ENCODE peak calls at places on chromosome X, in five cellular contexts. G is suprapubic skin, U is fibroblast of villous mesenchyme, P is dorsolateral prefrontal cortex, R is endothelial cell. S is an unnamed sample.

GRCh38 chrX:22760513-22761057 is 239.2 kb upstream of the DDX53 start:
- DNase-seq in G (no peak), U (no peak), P (no peak), R (no peak), S (no peak)

GRCh38 chrX:13647709-13648212 is 5.2 kb upstream of the TCEANC start:
- DNase-seq in G (peak), U (peak), P (no peak), R (no peak), S (no peak)

GRCh38 chrX:66635360-66635759 is 3.5 kb downstream of the EDA2R start:
- DNase-seq in G (no peak), U (peak), P (no peak), R (no peak), S (no peak)

GRCh38 chrX:17206584-17206983 is 168.4 kb upstream of the NHS start:
- DNase-seq in G (no peak), U (no peak), P (no peak), R (no peak), S (no peak)

GRCh38 chrX:112840382-112841113 is at the start of gene AMOT:
- DNase-seq in G (peak), U (peak), P (peak), R (peak), S (peak)

GRCh38 chrX:100673397-100673953 is 29.5 kb downstream of the SRPX2 start:
- DNase-seq in G (no peak), U (peak), P (no peak), R (no peak), S (no peak)

GRCh38 chrX:113305496-113305895 is 464.9 kb upstream of the AMOT start:
- DNase-seq in G (no peak), U (peak), P (no peak), R (no peak), S (no peak)

GRCh38 chrX:69109706-69110635 is 55.3 kb downstream of the PJA1 start:
- DNase-seq in G (no peak), U (peak), P (no peak), R (no peak), S (no peak)

GRCh38 chrX:86910027-86910426 is 607.6 kb upstream of the KLHL4 start:
- DNase-seq in G (no peak), U (no peak), P (no peak), R (no peak), S (no peak)

GRCh38 chrX:15472523-15472922 is 20.6 kb downstream of the PIR start:
- DNase-seq in G (no peak), U (no peak), P (no peak), R (no peak), S (no peak)

GRCh38 chrX:155048997-155049619 is 21.8 kb downstream of the CMC4 start:
- DNase-seq in G (no peak), U (peak), P (no peak), R (peak), S (peak)

GRCh38 chrX:100648601-100649417 is 4.8 kb downstream of the SRPX2 start:
- DNase-seq in G (no peak), U (peak), P (no peak), R (no peak), S (no peak)

GRCh38 chrX:43756076-43756475 is 100.0 kb downstream of the MAOA start:
- DNase-seq in G (no peak), U (no peak), P (no peak), R (no peak), S (no peak)

GRCh38 chrX:56793112-56793430 is 64.0 kb downstream of the NBDY start:
- DNase-seq in G (no peak), U (no peak), P (no peak), R (no peak), S (no peak)

GRCh38 chrX:145817299-145817665 is 347 bp upstream of the SLITRK2 start:
- DNase-seq in G (no peak), U (no peak), P (no peak), R (no peak), S (no peak)

GRCh38 chrX:7074135-7074907 is 73.2 kb upstream of the STS start:
- DNase-seq in G (no peak), U (peak), P (no peak), R (no peak), S (no peak)

GRCh38 chrX:11430266-11430665 is 137.1 kb downstream of the AMELX start:
- DNase-seq in G (no peak), U (no peak), P (no peak), R (no peak), S (no peak)

GRCh38 chrX:115589419-115589818 is 28.4 kb downstream of the PLS3 start:
- DNase-seq in G (no peak), U (no peak), P (no peak), R (no peak), S (no peak)

GRCh38 chrX:23515028-23515427 is 152.3 kb upstream of the PRDX4 start:
- DNase-seq in G (no peak), U (no peak), P (no peak), R (no peak), S (no peak)

GRCh38 chrX:24927372-24927771 is 88.4 kb downstream of the ARX start:
- DNase-seq in G (no peak), U (no peak), P (no peak), R (no peak), S (no peak)

GRCh38 chrX:53481093-53481492 is 46.9 kb upstream of the HSD17B10 start:
- DNase-seq in G (no peak), U (no peak), P (no peak), R (peak), S (no peak)
- TF ChIP-seq CTCF in G (no peak), U (peak), P (no peak), R (no peak), S (peak)

GRCh38 chrX:47093248-47093647 is 15.0 kb downstream of the RGN start:
- DNase-seq in G (no peak), U (peak), P (no peak), R (no peak), S (no peak)
- TF ChIP-seq CTCF in G (no peak), U (peak), P (peak), R (peak), S (peak)

DNA sequence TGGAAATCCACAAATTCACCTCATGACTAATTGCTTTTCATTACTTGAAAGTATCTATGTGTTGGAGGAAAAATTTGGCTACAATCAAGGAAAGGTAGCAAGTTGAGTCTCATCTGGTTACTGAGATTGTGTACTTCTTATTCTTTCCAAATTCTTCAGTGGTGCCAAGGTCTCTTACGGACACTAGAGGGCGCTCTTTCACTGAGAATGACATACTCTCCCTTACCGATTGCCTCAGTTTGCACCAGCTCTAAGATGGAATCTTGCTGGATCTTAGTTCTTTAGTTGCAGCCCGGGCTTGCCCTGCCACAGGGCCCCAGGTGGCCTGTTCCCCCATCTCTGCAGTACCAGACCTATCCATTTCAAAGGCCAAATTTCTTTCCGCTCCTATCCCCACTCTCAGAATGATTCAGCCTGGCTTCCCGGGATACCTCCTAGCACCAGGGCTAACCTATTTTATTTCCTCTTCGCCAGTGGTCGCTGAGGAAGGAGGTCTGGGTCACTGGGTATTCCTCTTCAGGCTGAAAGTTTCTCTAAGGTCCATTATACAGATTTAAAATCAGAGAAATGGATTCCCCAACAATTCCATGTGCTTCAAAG is 24.6 kb upstream of the GPR50 start:
- DNase-seq in G (no peak), U (peak), P (no peak), R (no peak), S (no peak)
- TF ChIP-seq CTCF in G (peak), U (peak), P (peak), R (peak), S (peak)

DNA sequence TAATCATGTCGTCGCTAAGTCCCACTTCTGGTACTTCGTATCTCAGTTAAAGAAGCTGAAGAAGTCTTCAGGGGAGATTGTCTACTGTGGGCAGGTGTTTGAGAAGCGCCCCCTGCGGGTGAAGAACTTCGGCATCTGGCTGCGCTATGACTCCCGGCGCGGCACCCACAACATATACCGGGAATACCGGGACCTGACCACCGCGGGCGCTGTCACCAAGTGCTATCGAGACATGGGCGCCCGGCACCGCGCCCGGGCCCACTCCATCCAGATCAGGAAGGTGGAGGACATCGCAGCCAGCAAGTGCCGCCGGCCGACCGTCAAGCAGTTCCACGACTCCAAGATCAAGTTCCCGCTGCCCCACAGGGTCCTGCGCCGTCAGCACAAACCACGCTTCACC is 11.3 kb downstream of the PNCK start:
- DNase-seq in G (peak), U (peak), P (no peak), R (peak), S (no peak)
- TF ChIP-seq CTCF in G (no peak), U (peak), P (no peak), R (peak), S (peak)

DNA sequence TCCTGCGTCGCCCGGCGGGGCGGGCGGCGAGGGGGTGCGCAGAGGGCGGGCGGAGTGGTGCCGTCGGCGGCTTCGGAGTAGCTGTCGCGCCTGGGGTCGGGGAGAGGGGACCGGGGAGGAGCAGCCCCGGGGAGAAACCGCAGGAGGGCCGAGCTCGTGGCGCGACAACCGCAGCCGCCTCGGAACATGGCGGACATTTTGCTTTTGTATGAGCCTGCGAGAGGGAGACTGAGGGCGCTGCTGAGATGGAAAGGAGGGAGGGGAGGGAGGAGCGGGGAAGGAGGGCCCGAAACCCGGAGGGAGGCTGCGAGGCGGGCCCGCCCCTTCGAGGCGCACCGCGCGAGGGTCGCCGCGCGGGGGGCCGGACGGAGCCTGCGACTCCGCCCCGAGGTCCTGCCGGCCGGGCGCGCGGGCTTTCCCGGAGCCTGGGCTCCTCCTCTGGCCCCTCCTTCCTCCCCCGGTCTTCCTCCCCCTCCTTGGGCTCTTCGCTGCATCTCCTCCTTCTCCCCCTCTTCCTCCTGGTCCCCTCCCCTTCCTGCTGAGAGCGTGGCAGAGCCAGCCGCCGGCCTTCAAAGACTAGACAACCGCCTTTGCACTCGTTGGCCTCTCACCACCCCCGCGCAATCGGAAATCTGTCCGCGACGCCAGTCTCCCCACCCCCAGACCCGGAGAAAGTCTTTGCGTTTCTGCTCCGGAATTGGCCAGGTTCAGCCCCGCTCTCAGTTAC is 1.1 kb downstream of the INTS6L start:
- DNase-seq in G (peak), U (peak), P (peak), R (peak), S (peak)
- TF ChIP-seq CTCF in G (no peak), U (no peak), P (no peak), R (no peak), S (no peak)

GRCh38 chrX:46554942-46555341 is 9.7 kb upstream of the ZNF674 start:
- DNase-seq in G (no peak), U (peak), P (no peak), R (no peak), S (no peak)
- TF ChIP-seq CTCF in G (no peak), U (peak), P (peak), R (no peak), S (peak)

GRCh38 chrX:9724711-9725110 is 40.9 kb downstream of the GPR143 start:
- DNase-seq in G (no peak), U (peak), P (no peak), R (no peak), S (no peak)
- TF ChIP-seq CTCF in G (no peak), U (no peak), P (no peak), R (no peak), S (no peak)

DNA sequence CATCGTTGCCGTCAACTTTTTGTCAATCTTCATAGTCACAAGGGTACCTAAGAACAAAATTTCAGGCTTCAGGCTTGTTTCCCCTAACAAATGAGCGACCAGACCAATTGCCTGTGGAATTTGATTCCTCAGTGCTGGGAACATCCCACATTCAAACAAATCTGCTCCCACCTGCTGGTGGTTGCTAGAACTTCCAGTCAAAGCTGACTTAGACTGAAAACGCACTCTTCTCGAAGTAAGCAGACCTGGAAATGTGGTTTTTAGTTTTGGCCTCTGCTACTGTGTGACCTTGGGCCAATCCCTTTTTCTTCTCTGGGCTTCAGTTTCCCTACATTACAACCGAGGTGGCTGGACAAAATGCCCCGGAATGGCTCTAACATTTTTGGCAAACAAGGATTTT is 1.8 kb upstream of the GABRQ start:
- DNase-seq in G (no peak), U (peak), P (no peak), R (peak), S (peak)
- TF ChIP-seq CTCF in G (no peak), U (peak), P (peak), R (peak), S (peak)

S was measured in neural crest cell.